ENCODE peak calls at places on chromosomes 2 and 18, in six cellular contexts. G, H, R, Y, C and Q are unnamed samples.

GRCh38 chr2:27622921-27623384 is 5.9 kb downstream of the CCDC121 start:
- DNase-seq in G (peak), H (no peak), R (no peak), Y (peak), C (no peak), Q (no peak)

GRCh38 chr2:159076233-159076632 is 107.8 kb downstream of the TANC1 start:
- DNase-seq in G (no peak), H (no peak), R (no peak), Y (no peak), C (no peak), Q (no peak)

GRCh38 chr2:65658253-65658652 is 225.9 kb upstream of the SPRED2 start:
- DNase-seq in G (no peak), H (no peak), R (no peak), Y (no peak), C (no peak), Q (no peak)

GRCh38 chr2:84878896-84879594 is 1.8 kb downstream of the TRABD2A start:
- DNase-seq in G (no peak), H (no peak), R (no peak), Y (no peak), C (no peak), Q (no peak)

GRCh38 chr2:172865422-172865821 is 129.8 kb downstream of the RAPGEF4 start:
- DNase-seq in G (peak), H (no peak), R (no peak), Y (no peak), C (no peak), Q (no peak)

GRCh38 chr2:218332288-218332687 is 24.4 kb upstream of the CATIP start:
- DNase-seq in G (no peak), H (no peak), R (no peak), Y (no peak), C (peak), Q (no peak)

GRCh38 chr2:43193996-43194869 is 32.2 kb downstream of the ZFP36L2 start:
- DNase-seq in G (peak), H (no peak), R (no peak), Y (no peak), C (no peak), Q (no peak)

GRCh38 chr18:23868341-23868740 is 146.2 kb upstream of the TTC39C start:
- DNase-seq in G (peak), H (no peak), R (no peak), Y (no peak), C (no peak), Q (no peak)

GRCh38 chr2:10947005-10947440 is 35.3 kb downstream of the KCNF1 start:
- DNase-seq in G (no peak), H (no peak), R (peak), Y (no peak), C (no peak), Q (no peak)

GRCh38 chr2:154032220-154032619 is 160.5 kb downstream of the GALNT13 start:
- DNase-seq in G (no peak), H (no peak), R (no peak), Y (no peak), C (no peak), Q (no peak)

GRCh38 chr2:9250498-9251153 is 44.0 kb downstream of the ASAP2 start:
- DNase-seq in G (no peak), H (no peak), R (peak), Y (no peak), C (no peak), Q (no peak)

GRCh38 chr2:235496239-235496621 is 2.4 kb downstream of the AGAP1 start:
- DNase-seq in G (peak), H (no peak), R (peak), Y (no peak), C (no peak), Q (peak)

GRCh38 chr2:11446733-11447248 is 19.2 kb downstream of the E2F6 start:
- DNase-seq in G (peak), H (peak), R (peak), Y (no peak), C (peak), Q (peak)

GRCh38 chr2:172280820-172281454 is 146.4 kb upstream of the ITGA6 start:
- DNase-seq in G (no peak), H (no peak), R (no peak), Y (no peak), C (peak), Q (no peak)

GRCh38 chr2:18169121-18169786 is 290.8 kb downstream of the KCNS3 start:
- DNase-seq in G (no peak), H (no peak), R (no peak), Y (no peak), C (no peak), Q (peak)

GRCh38 chr2:230000118-230000841 is 68.4 kb downstream of the SLC16A14 start:
- DNase-seq in G (no peak), H (no peak), R (no peak), Y (no peak), C (no peak), Q (no peak)

GRCh38 chr2:9194352-9194751 is 12.3 kb upstream of the ASAP2 start:
- DNase-seq in G (no peak), H (no peak), R (no peak), Y (no peak), C (no peak), Q (no peak)

GRCh38 chr18:62526098-62527025 is 3.5 kb downstream of the ZCCHC2 start:
- DNase-seq in G (peak), H (peak), R (peak), Y (no peak), C (peak), Q (peak)